ENCODE peak calls at places on chromosome 20, in six cellular contexts. One of them, this sample, is unnamed.

GRCh38 chr20:49270177-49270576 is 7.7 kb downstream of the ZNFX1 start:
- DNase-seq in GM23248: peak
- DNase-seq in GM12891: no peak
- DNase-seq in NCI-H1436 treated with DMSO at 0.1 percent for 48 hours: no peak
- DNase-seq in NCI-H510A: no peak
- DNase-seq in brain microvascular endothelial cell: no peak
- DNase-seq in this sample: no peak

GRCh38 chr20:19973920-19974620 is 43.1 kb upstream of the NAA20 start:
- DNase-seq in GM23248: peak
- DNase-seq in GM12891: no peak
- DNase-seq in NCI-H1436 treated with DMSO at 0.1 percent for 48 hours: no peak
- DNase-seq in NCI-H510A: no peak
- DNase-seq in brain microvascular endothelial cell: no peak
- DNase-seq in this sample: peak

GRCh38 chr20:14208956-14209355 is 128.5 kb downstream of the FLRT3 start:
- DNase-seq in GM23248: no peak
- DNase-seq in GM12891: no peak
- DNase-seq in NCI-H1436 treated with DMSO at 0.1 percent for 48 hours: no peak
- DNase-seq in NCI-H510A: no peak
- DNase-seq in brain microvascular endothelial cell: no peak
- DNase-seq in this sample: no peak

GRCh38 chr20:36895036-36895435 is 19.1 kb downstream of the TLDC2 start:
- DNase-seq in GM23248: no peak
- DNase-seq in GM12891: no peak
- DNase-seq in NCI-H1436 treated with DMSO at 0.1 percent for 48 hours: no peak
- DNase-seq in NCI-H510A: no peak
- DNase-seq in brain microvascular endothelial cell: no peak
- DNase-seq in this sample: no peak

GRCh38 chr20:2535711-2536561 is 437 bp upstream of the TMC2 start:
- DNase-seq in GM23248: no peak
- DNase-seq in GM12891: no peak
- DNase-seq in NCI-H1436 treated with DMSO at 0.1 percent for 48 hours: no peak
- DNase-seq in NCI-H510A: no peak
- DNase-seq in brain microvascular endothelial cell: no peak
- DNase-seq in this sample: no peak

GRCh38 chr20:63347081-63347741 is 13.9 kb downstream of the CHRNA4 start:
- DNase-seq in GM23248: no peak
- DNase-seq in GM12891: no peak
- DNase-seq in NCI-H1436 treated with DMSO at 0.1 percent for 48 hours: no peak
- DNase-seq in NCI-H510A: no peak
- DNase-seq in brain microvascular endothelial cell: no peak
- DNase-seq in this sample: no peak

GRCh38 chr20:15834857-15835256 is 738.4 kb downstream of the KIF16B start:
- DNase-seq in GM23248: no peak
- DNase-seq in GM12891: no peak
- DNase-seq in NCI-H1436 treated with DMSO at 0.1 percent for 48 hours: no peak
- DNase-seq in NCI-H510A: no peak
- DNase-seq in brain microvascular endothelial cell: peak
- DNase-seq in this sample: no peak

GRCh38 chr20:3904224-3904623 is 15.0 kb downstream of the PANK2 start:
- DNase-seq in GM23248: no peak
- DNase-seq in GM12891: no peak
- DNase-seq in NCI-H1436 treated with DMSO at 0.1 percent for 48 hours: no peak
- DNase-seq in NCI-H510A: no peak
- DNase-seq in brain microvascular endothelial cell: no peak
- DNase-seq in this sample: no peak

GRCh38 chr20:22861990-22862389 is 173.1 kb upstream of the SSTR4 start:
- DNase-seq in GM23248: no peak
- DNase-seq in GM12891: no peak
- DNase-seq in NCI-H1436 treated with DMSO at 0.1 percent for 48 hours: no peak
- DNase-seq in NCI-H510A: no peak
- DNase-seq in brain microvascular endothelial cell: no peak
- DNase-seq in this sample: no peak

GRCh38 chr20:38167851-38168760 is 3.0 kb upstream of the TGM2 start:
- DNase-seq in GM23248: peak
- DNase-seq in GM12891: no peak
- DNase-seq in NCI-H1436 treated with DMSO at 0.1 percent for 48 hours: no peak
- DNase-seq in NCI-H510A: no peak
- DNase-seq in brain microvascular endothelial cell: peak
- DNase-seq in this sample: peak

GRCh38 chr20:13694420-13695150 is 55.9 kb upstream of the TASP1 start:
- DNase-seq in GM23248: no peak
- DNase-seq in GM12891: no peak
- DNase-seq in NCI-H1436 treated with DMSO at 0.1 percent for 48 hours: no peak
- DNase-seq in NCI-H510A: no peak
- DNase-seq in brain microvascular endothelial cell: no peak
- DNase-seq in this sample: no peak

GRCh38 chr20:59010995-59011873 is 4.2 kb upstream of the CTSZ start:
- DNase-seq in GM23248: peak
- DNase-seq in GM12891: no peak
- DNase-seq in NCI-H1436 treated with DMSO at 0.1 percent for 48 hours: no peak
- DNase-seq in NCI-H510A: no peak
- DNase-seq in brain microvascular endothelial cell: peak
- DNase-seq in this sample: peak

GRCh38 chr20:62739581-62740285 is 31.1 kb downstream of the NTSR1 start:
- DNase-seq in GM23248: peak
- DNase-seq in GM12891: no peak
- DNase-seq in NCI-H1436 treated with DMSO at 0.1 percent for 48 hours: no peak
- DNase-seq in NCI-H510A: no peak
- DNase-seq in brain microvascular endothelial cell: no peak
- DNase-seq in this sample: no peak